ENCODE peak calls at places on chromosome 15, in four cellular contexts. K is suprapubic skin, O is ovary, H is GM12878. B is an unnamed sample. For H3K36me3, the result is how much of the 10 kb centered on the place peaks cover.

GRCh38 chr15:82778755-82779154 is 27.1 kb downstream of the FSD2 start:
- DNase-seq in K (no peak), O (no peak), H (no peak), B (no peak)

GRCh38 chr15:27061739-27062138 is 90.8 kb downstream of the GABRG3 start:
- DNase-seq in K (peak), O (no peak), H (no peak), B (no peak)

GRCh38 chr15:58731756-58732535 is 17.6 kb downstream of the ADAM10 start:
- DNase-seq in K (no peak), O (no peak), H (no peak), B (peak)

GRCh38 chr15:23022156-23022555 is 17.2 kb downstream of the TUBGCP5 start:
- DNase-seq in K (no peak), O (no peak), H (no peak), B (no peak)

GRCh38 chr15:40754574-40754882 is 526 bp downstream of the RMDN3 start:
- DNase-seq in K (no peak), O (no peak), H (no peak), B (no peak)

GRCh38 chr15:25178835-25179672 is 224.3 kb downstream of the SNRPN start:
- DNase-seq in K (peak), O (peak), H (no peak), B (no peak)

GRCh38 chr15:67511606-67512005 is 9.3 kb upstream of the C15orf61 start:
- DNase-seq in K (no peak), O (no peak), H (no peak), B (no peak)

GRCh38 chr15:73923488-73924164 is 2.6 kb upstream of the LOXL1 start:
- DNase-seq in K (no peak), O (no peak), H (no peak), B (no peak)

GRCh38 chr15:80689297-80689696 is 5.8 kb upstream of the ABHD17C start:
- DNase-seq in K (no peak), O (no peak), H (no peak), B (no peak)

GRCh38 chr15:100152463-100152862 is 189.3 kb downstream of the ADAMTS17 start:
- DNase-seq in K (no peak), O (no peak), H (no peak), B (no peak)

GRCh38 chr15:50265620-50266019 is at the start of gene HDC:
- DNase-seq in K (no peak), O (no peak), H (no peak), B (no peak)

GRCh38 chr15:52804526-52805081 is 14.5 kb upstream of the ONECUT1 start:
- DNase-seq in K (no peak), O (no peak), H (no peak), B (no peak)

GRCh38 chr15:60757831-60758570 is 279.1 kb upstream of the ICE2 start:
- DNase-seq in K (peak), O (no peak), H (no peak), B (no peak)

GRCh38 chr15:68487087-68487843 is 55.3 kb upstream of the ITGA11 start:
- DNase-seq in K (peak), O (no peak), H (no peak), B (no peak)

GRCh38 chr15:68829068-68829467 is 8.4 kb upstream of the ANP32A start:
- DNase-seq in K (no peak), O (no peak), H (no peak), B (no peak)

GRCh38 chr15:45134682-45135604 is 5.1 kb downstream of the DUOX1 start:
- DNase-seq in K (no peak), O (no peak), H (no peak), B (no peak)

GRCh38 chr15:68203486-68203885 is 1.6 kb downstream of the CALML4 start:
- DNase-seq in K (peak), O (no peak), H (no peak), B (no peak)

GRCh38 chr15:65960586-65960985 is 91.3 kb downstream of the RAB11A start:
- DNase-seq in K (no peak), O (no peak), H (no peak), B (no peak)
- H3K27ac ChIP-seq in K (no peak), O (no peak), H (no peak), B (no peak)

GRCh38 chr15:34876640-34877039 is 81.3 kb upstream of the ACTC1 start:
- DNase-seq in K (no peak), O (no peak), H (no peak), B (no peak)
- H3K36me3 ChIP-seq in K (half or more), O (under half), H (under half), B (under half)

GRCh38 chr15:39699531-39700110 is 83.0 kb downstream of the FSIP1 start:
- DNase-seq in K (no peak), O (no peak), H (no peak), B (no peak)

GRCh38 chr15:39701988-39702387 is 80.7 kb downstream of the FSIP1 start:
- DNase-seq in K (no peak), O (no peak), H (no peak), B (no peak)

GRCh38 chr15:39700301-39700700 is 82.3 kb downstream of the FSIP1 start:
- DNase-seq in K (no peak), O (no peak), H (no peak), B (no peak)

GRCh38 chr15:39695793-39696192 is 86.8 kb downstream of the FSIP1 start:
- DNase-seq in K (no peak), O (no peak), H (no peak), B (no peak)

DNA sequence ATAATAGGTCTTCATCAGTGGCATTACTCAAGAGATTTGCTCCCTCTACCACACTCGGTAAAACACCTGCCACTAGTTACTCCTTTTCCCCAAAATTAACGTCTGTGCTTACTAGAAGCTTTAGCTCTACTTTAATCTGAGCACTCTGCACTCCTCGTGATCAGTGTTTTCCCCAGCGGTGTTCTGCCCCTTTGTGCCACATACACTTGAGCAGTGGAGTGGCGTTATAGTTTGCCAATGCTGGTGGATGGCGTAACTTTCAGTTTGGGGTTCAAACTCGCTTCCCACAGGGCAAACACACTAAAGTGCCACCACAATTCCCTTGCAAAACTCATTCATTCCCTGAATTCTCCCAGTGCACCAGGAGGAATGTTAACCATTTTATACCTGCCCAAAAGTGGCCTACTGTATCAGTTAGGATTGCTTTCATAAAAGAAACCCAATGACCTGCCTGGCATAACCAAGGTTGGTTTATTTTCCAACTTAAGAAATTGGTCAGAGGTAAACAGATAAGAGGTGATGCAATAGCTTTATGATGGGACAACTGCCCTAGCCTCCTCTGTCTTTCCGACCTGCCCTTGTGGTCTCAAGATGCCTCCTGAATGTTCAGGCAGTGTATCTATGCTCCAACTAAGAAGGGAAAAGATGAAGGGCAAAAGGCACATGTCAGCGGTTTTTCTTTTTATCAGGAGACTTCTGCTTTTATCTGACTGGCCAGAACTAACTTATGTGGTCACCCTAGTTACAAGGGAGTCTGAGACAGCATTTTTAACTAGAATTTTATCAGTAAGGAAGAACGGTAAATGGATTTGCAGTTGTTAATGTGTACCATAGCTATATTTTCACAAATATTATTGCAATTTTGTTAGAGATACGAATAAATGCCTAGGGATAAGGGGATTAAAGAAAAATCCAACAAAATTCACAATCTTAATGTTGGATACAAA is 83.9 kb downstream of the FSIP1 start:
- DNase-seq in K (no peak), O (no peak), H (no peak), B (no peak)
- TF ChIP-seq EP300 in K (no peak), O (no peak), H (no peak), B (no peak)

DNA sequence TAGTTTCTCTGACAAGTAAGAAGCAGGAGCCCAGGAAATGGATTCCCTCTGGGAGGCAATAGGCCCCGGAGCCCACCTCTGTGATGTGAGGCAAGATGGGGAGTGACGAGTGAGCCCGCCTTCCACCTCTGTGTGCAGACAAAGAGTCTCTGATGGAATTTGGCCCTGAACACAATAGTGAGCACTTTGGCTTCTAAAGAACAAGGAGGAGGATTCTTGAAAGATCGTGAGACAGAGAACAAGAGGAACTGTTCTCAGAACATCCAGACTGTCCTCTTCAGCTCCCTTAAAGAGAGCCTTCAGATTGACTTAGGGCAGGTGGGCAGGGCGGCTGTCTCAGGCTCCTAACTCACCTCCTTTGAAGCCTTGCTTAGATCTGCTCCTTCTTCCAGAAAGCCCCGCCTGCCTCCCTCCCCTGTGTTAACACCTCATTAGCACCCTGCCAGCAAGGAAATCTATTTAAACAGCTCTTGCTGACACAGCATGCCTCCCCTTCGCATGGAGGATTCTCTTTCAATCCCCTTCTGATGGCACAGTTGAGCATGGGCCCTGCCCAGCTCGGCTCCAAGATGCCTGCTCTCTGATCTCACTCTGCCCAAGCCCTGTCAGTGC is 430.3 kb downstream of the NTRK3 start:
- DNase-seq in K (no peak), O (no peak), H (no peak), B (no peak)
- H3K27ac ChIP-seq in K (no peak), O (no peak), H (no peak), B (no peak)